ENCODE peak calls at places on chromosomes 12 and 14, in five cellular contexts. J, P, H, S and E are unnamed samples.

GRCh38 chr14:22579881-22580280 is 9.1 kb downstream of the DAD1 start:
- DNase-seq in S (no peak), J (no peak), P (no peak), H (no peak), E (no peak)

GRCh38 chr12:51056242-51056641 is 8.1 kb downstream of the LETMD1 start:
- DNase-seq in P (no peak), J (no peak), S (no peak), H (no peak), E (no peak)

GRCh38 chr14:75063013-75063412 is 811 bp downstream of the ACYP1 start:
- DNase-seq in J (no peak), H (no peak), P (no peak), S (no peak), E (no peak)

GRCh38 chr12:14514154-14514842 is 53.4 kb downstream of the PLBD1 start:
- DNase-seq in S (peak; percentile 26), J (no peak), P (peak; percentile 37), H (peak; percentile 29), E (peak; percentile 90)

GRCh38 chr14:30195946-30196345 is 268.3 kb upstream of the PRKD1 start:
- DNase-seq in J (no peak), S (no peak), P (no peak), H (no peak), E (no peak)

GRCh38 chr14:27587103-27587502 is 989.3 kb upstream of the NOVA1 start:
- DNase-seq in J (no peak), P (no peak), H (no peak), S (no peak), E (no peak)

GRCh38 chr14:93150227-93151206 is 34.2 kb downstream of the MOAP1 start:
- DNase-seq in H (no peak), J (no peak), S (no peak), P (no peak), E (no peak)

GRCh38 chr12:131282292-131283080 is 328.8 kb downstream of the ADGRD1 start:
- DNase-seq in H (no peak), S (no peak), P (no peak), J (no peak), E (no peak)

GRCh38 chr12:85627584-85627983 is 208.6 kb downstream of the RASSF9 start:
- DNase-seq in S (no peak), J (no peak), P (no peak), H (no peak), E (no peak)

GRCh38 chr14:20631023-20631820 is 10.3 kb downstream of the OR6S1 start:
- DNase-seq in H (no peak), J (no peak), P (no peak), S (peak; percentile 63), E (peak; percentile 71)

GRCh38 chr14:92970233-92970625 is 47.3 kb downstream of the CHGA start:
- DNase-seq in S (no peak), H (no peak), P (no peak), J (no peak), E (no peak)

GRCh38 chr14:90645842-90646443 is 170.3 kb downstream of the TTC7B start:
- DNase-seq in S (peak; percentile 91), J (no peak), P (no peak), H (no peak), E (peak; percentile 55)

GRCh38 chr14:82387699-82388098 is 854.0 kb upstream of the SEL1L start:
- DNase-seq in P (no peak), J (no peak), H (no peak), S (no peak), E (no peak)

GRCh38 chr14:77103954-77104353 is 5.9 kb downstream of the CIPC start:
- DNase-seq in S (no peak), J (no peak), P (no peak), H (no peak), E (no peak)

GRCh38 chr12:4819654-4820053 is 90.1 kb upstream of the KCNA1 start:
- DNase-seq in S (no peak), J (no peak), H (no peak), P (no peak), E (no peak)

GRCh38 chr12:76037130-76038105 is 5.8 kb upstream of the PHLDA1 start:
- DNase-seq in J (no peak), H (no peak), P (no peak), S (peak; percentile 88), E (peak; percentile 91)

GRCh38 chr12:124913474-124914391 is 717 bp downstream of the UBC start:
- DNase-seq in S (peak; percentile 83), P (peak; percentile 75), H (peak; percentile 91), J (peak; percentile 88), E (peak; percentile 85)

GRCh38 chr12:68884251-68884650 is 48.7 kb downstream of the CPM start:
- DNase-seq in S (no peak), H (no peak), J (no peak), P (no peak), E (no peak)

GRCh38 chr14:23660290-23661226 is 24.4 kb downstream of the DHRS2 start:
- DNase-seq in P (no peak), J (peak; percentile 14), H (no peak), S (no peak), E (no peak)

GRCh38 chr14:104770072-104770579 is 17.2 kb downstream of the SIVA1 start:
- DNase-seq in S (no peak), J (no peak), H (peak; percentile 16), P (no peak), E (no peak)

GRCh38 chr12:55713721-55714120 is 2.1 kb upstream of the BLOC1S1 start:
- DNase-seq in S (no peak), H (no peak), P (no peak), J (no peak), E (no peak)

GRCh38 chr12:112665971-112666370 is 125.6 kb upstream of the RPH3A start:
- DNase-seq in J (no peak), S (no peak), P (no peak), H (no peak), E (no peak)

GRCh38 chr14:96793547-96793946 is 3.6 kb upstream of the VRK1 start:
- DNase-seq in J (no peak), S (no peak), P (no peak), H (no peak), E (peak; percentile 11)

GRCh38 chr12:118436002-118436724 is 59.8 kb downstream of the SUDS3 start:
- DNase-seq in S (peak; percentile 45), J (no peak), P (no peak), H (no peak), E (no peak)